ENCODE peak calls at places on chromosome 21, in seven cellular contexts. W, M, U, G, A, Y and S are unnamed samples.

GRCh38 chr21:39461419-39461818 is 9.6 kb downstream of the SH3BGR start:
- DNase-seq in W (no peak), M (no peak), U (no peak), G (no peak), A (no peak), Y (no peak), S (no peak)

GRCh38 chr21:34906401-34906800 is 142.7 kb downstream of the RUNX1 start:
- DNase-seq in W (no peak), M (no peak), U (no peak), G (no peak), A (no peak), Y (no peak), S (no peak)

GRCh38 chr21:15066231-15066577 is 1.4 kb upstream of the NRIP1 start:
- DNase-seq in W (peak; percentile 13), M (no peak), U (no peak), G (no peak), A (peak; percentile 52), Y (no peak), S (no peak)

GRCh38 chr21:25970254-25970930 is 200.2 kb downstream of the APP start:
- DNase-seq in W (no peak), M (no peak), U (no peak), G (no peak), A (no peak), Y (no peak), S (no peak)

GRCh38 chr21:41643246-41643966 is 123.4 kb downstream of the RIPK4 start:
- DNase-seq in W (no peak), M (no peak), U (no peak), G (no peak), A (peak; percentile 16), Y (no peak), S (peak; percentile 44)

GRCh38 chr21:38267136-38267535 is 10.3 kb downstream of the KCNJ15 start:
- DNase-seq in W (no peak), M (no peak), U (no peak), G (no peak), A (no peak), Y (no peak), S (no peak)

GRCh38 chr21:36694041-36694515 is 4.8 kb upstream of the SIM2 start:
- DNase-seq in W (no peak), M (no peak), U (no peak), G (no peak), A (no peak), Y (no peak), S (no peak)

GRCh38 chr21:46538262-46538661 is 66.6 kb downstream of the S100B start:
- DNase-seq in W (no peak), M (no peak), U (no peak), G (no peak), A (no peak), Y (no peak), S (no peak)

GRCh38 chr21:43333301-43334062 is 93.4 kb downstream of the SIK1 start:
- DNase-seq in W (peak; percentile 77), M (peak; percentile 65), U (no peak), G (no peak), A (peak; percentile 84), Y (no peak), S (peak; percentile 71)

GRCh38 chr21:37552496-37553399 is 186.2 kb downstream of the DYRK1A start:
- DNase-seq in W (no peak), M (no peak), U (no peak), G (no peak), A (no peak), Y (no peak), S (no peak)

GRCh38 chr21:25938673-25939395 is 204.1 kb downstream of the GABPA start:
- DNase-seq in W (peak; percentile 34), M (peak; percentile 41), U (no peak), G (no peak), A (no peak), Y (no peak), S (no peak)

GRCh38 chr21:29771491-29772066 is 168.2 kb downstream of the GRIK1 start:
- DNase-seq in W (no peak), M (no peak), U (no peak), G (no peak), A (no peak), Y (no peak), S (no peak)

GRCh38 chr21:38086580-38086979 is 170.2 kb upstream of the KCNJ15 start:
- DNase-seq in W (no peak), M (no peak), U (no peak), G (no peak), A (no peak), Y (no peak), S (no peak)

GRCh38 chr21:41707231-41707988 is 59.4 kb downstream of the RIPK4 start:
- DNase-seq in W (peak; percentile 79), M (peak; percentile 36), U (no peak), G (no peak), A (no peak), Y (no peak), S (no peak)

GRCh38 chr21:38898422-38899098 is 92.8 kb downstream of the ETS2 start:
- DNase-seq in W (peak; percentile 75), M (no peak), U (no peak), G (no peak), A (no peak), Y (no peak), S (no peak)

GRCh38 chr21:45386728-45387371 is 18.1 kb upstream of the COL18A1 start:
- DNase-seq in W (peak; percentile 51), M (peak; percentile 49), U (no peak), G (no peak), A (peak; percentile 94), Y (no peak), S (peak; percentile 78)

GRCh38 chr21:31986035-31986856 is 113.4 kb downstream of the HUNK start:
- DNase-seq in W (no peak), M (no peak), U (no peak), G (no peak), A (no peak), Y (no peak), S (no peak)

GRCh38 chr21:45818276-45818903 is 163.2 kb upstream of the COL6A1 start:
- DNase-seq in W (peak; percentile 91), M (no peak), U (no peak), G (no peak), A (no peak), Y (no peak), S (peak; percentile 93)

GRCh38 chr21:44791246-44791645 is 10.4 kb downstream of the UBE2G2 start:
- DNase-seq in W (no peak), M (no peak), U (no peak), G (no peak), A (no peak), Y (no peak), S (no peak)